ENCODE peak calls at places on chromosomes 4 and X, in four cellular contexts. W, N, Q and A are unnamed samples.

GRCh38 chr4:162274354-162274753 is 110.6 kb upstream of the FSTL5 start:
- DNase-seq in W (no peak), N (no peak), Q (peak), A (peak)

GRCh38 chr4:159160242-159160641 is 57.4 kb downstream of the RAPGEF2 start:
- DNase-seq in W (no peak), N (no peak), Q (no peak), A (no peak)

GRCh38 chr4:19832388-19832787 is 419.3 kb upstream of the SLIT2 start:
- DNase-seq in Q (no peak), N (no peak), W (peak), A (no peak)

GRCh38 chr4:189202182-189202868 is 738.3 kb upstream of the FRG1 start:
- DNase-seq in W (peak), N (no peak), Q (peak), A (peak)

GRCh38 chr4:2135083-2135482 is 76.0 kb downstream of the NAT8L start:
- DNase-seq in N (no peak), W (peak), Q (no peak), A (peak)

GRCh38 chr4:3451956-3452355 is 10.2 kb downstream of the HGFAC start:
- DNase-seq in Q (no peak), N (no peak), W (peak), A (no peak)

GRCh38 chr4:5808081-5808741 is 84.7 kb downstream of the CRMP1 start:
- DNase-seq in Q (no peak), W (peak), N (no peak), A (no peak)

GRCh38 chr4:82643994-82644730 is 82.4 kb upstream of the TMEM150C start:
- DNase-seq in Q (no peak), W (no peak), N (no peak), A (no peak)

GRCh38 chr4:128289523-128290158 is 2.0 kb upstream of the PGRMC2 start:
- DNase-seq in N (no peak), Q (no peak), W (no peak), A (no peak)

GRCh38 chr4:88573995-88574394 is 18.3 kb upstream of the HERC3 start:
- DNase-seq in W (peak), Q (no peak), N (peak), A (no peak)

DNA sequence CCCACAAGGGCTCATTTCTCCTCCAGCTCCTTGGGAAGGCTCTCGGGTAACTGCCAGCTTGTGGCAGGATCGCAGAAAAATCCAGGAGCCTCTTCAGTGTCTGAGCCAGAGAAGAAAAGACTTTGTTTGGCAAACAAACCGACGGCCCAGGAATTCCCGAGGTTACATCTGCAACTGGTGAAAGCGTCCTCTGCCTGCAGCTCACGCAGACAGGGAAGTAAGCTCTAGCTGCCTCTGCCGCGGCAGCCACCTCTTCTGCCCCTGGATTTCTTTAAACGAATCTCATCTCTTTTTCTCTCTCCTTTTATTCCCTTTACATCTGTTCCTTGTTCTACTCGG is 289 bp downstream of the DCHS2 start:
- DNase-seq in N (no peak), Q (no peak), W (peak), A (no peak)
- H3K4me3 ChIP-seq in N (no peak), Q (peak), W (no peak), A (no peak)

DNA sequence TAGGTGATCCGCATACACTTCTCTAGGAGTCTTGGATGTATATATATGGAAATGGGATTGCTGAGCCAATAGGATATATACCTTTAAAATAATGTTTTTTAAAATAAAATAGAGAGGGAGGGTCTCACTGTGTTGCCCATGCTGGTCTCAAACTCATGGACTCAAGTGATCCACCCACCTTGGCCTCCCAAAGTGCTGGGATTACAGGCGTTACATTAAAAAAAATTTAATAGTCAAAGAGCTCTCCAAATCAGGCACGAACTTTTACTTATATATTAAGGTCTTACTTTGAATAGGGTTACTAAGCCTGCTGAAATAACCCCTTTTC is 109.0 kb downstream of the GNL3L start:
- DNase-seq in W (no peak), Q (no peak), N (no peak), A (no peak)
- H3K4me3 ChIP-seq in W (no peak), Q (peak), N (no peak), A (peak)

DNA sequence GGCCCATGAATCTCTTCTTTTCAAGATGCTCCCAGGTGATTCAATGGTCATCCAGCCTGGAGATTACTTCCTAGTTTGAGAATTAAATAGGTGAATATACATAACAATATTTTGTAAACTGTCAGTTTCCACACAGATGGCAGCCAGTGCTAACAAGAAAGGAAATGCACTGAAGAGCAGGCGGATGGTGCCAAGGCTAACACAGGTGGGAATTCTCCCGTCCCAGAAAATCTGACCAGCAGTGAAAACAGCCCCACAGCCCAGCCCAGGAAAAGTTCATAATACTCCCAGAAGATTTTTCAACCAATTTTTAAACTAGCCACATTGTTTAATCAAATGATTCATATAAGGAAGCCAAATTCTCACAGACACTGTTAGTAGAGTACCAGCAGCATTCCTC is 387.2 kb upstream of the GATB start:
- DNase-seq in Q (no peak), W (no peak), N (no peak), A (no peak)
- H3K4me3 ChIP-seq in Q (no peak), W (no peak), N (no peak), A (no peak)

DNA sequence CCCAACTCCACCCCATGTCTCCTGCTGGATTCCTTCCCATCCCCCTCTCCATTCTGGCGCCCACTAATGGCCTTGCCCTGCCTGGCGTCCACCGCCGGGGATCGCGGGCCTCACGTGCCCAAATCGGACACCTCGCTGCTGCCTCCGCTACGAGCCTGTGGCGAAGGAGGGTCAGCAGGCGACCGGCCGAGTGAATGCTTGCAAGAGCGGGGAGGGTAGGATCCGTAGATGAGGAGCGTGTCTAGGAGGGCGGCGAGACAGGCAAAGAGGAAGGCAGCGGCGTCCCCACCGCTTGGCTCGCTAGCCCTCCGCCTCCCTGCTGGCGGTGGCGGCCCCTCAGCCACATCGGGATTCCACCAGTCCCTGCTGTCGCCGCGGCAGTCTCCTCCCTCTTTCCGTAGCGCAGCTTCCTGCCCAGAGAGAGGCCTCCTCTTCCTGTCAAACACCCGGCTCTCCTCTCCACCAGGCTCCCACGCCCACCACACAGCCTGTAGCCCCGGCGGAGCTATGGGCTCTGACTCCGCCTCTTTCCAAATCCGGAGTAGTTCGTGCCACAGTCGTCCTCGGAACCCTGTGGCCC is at the start of gene SPIN2B:
- DNase-seq in N (peak), W (peak), Q (peak), A (peak)
- H3K4me3 ChIP-seq in N (peak), W (peak), Q (peak), A (peak)

GRCh38 chr4:152356428-152357034 is 179.4 kb downstream of the FBXW7 start:
- DNase-seq in W (peak), Q (no peak), N (peak), A (no peak)

GRCh38 chr4:152348670-152349069 is 187.2 kb downstream of the FBXW7 start:
- DNase-seq in N (no peak), Q (no peak), W (peak), A (no peak)

GRCh38 chr4:152351080-152351479 is 184.8 kb downstream of the FBXW7 start:
- DNase-seq in W (no peak), N (no peak), Q (no peak), A (no peak)

GRCh38 chr4:152352215-152352614 is 183.7 kb downstream of the FBXW7 start:
- DNase-seq in N (no peak), W (no peak), Q (no peak), A (no peak)

GRCh38 chr4:152352645-152353116 is 183.2 kb downstream of the FBXW7 start:
- DNase-seq in N (peak), Q (no peak), W (peak), A (peak)
- H3K4me3 ChIP-seq in N (no peak), Q (peak), W (no peak), A (peak)

GRCh38 chr4:704971-705277 is 708 bp upstream of the PCGF3 start:
- DNase-seq in N (no peak), W (no peak), Q (no peak), A (no peak)
- H3K4me3 ChIP-seq in N (no peak), W (no peak), Q (peak), A (peak)

GRCh38 chr4:10276152-10276551 is 159.6 kb upstream of the WDR1 start:
- DNase-seq in W (no peak), N (no peak), Q (no peak), A (no peak)

GRCh38 chr4:10278071-10278470 is 161.5 kb upstream of the WDR1 start:
- DNase-seq in N (no peak), Q (no peak), W (no peak), A (no peak)

GRCh38 chr4:10281996-10282395 is 165.4 kb upstream of the WDR1 start:
- DNase-seq in Q (no peak), N (no peak), W (no peak), A (no peak)

GRCh38 chr4:10275696-10276095 is 159.1 kb upstream of the WDR1 start:
- DNase-seq in W (no peak), N (no peak), Q (no peak), A (no peak)

DNA sequence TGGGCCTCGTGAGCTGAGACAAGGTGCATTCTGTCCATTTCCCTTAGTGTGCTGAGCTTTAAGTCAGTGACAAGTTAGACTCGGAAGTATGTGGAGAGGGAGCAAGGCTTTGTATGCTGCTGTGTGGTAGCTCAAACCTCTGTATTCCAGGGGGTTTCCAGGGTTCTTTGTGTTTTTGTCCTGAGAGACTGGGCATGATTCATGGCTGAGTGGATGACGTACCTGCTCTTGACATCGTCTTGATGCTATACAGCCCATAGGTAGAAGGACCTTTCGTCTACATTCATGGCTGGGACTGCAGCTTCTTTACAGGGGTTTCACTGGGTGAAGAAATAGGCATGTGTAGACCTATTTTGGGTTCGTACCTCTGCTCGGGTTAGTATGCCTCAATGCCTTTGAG is 162.7 kb upstream of the WDR1 start:
- DNase-seq in Q (no peak), W (no peak), N (no peak), A (no peak)
- H3K4me3 ChIP-seq in Q (no peak), W (no peak), N (no peak), A (no peak)

DNA sequence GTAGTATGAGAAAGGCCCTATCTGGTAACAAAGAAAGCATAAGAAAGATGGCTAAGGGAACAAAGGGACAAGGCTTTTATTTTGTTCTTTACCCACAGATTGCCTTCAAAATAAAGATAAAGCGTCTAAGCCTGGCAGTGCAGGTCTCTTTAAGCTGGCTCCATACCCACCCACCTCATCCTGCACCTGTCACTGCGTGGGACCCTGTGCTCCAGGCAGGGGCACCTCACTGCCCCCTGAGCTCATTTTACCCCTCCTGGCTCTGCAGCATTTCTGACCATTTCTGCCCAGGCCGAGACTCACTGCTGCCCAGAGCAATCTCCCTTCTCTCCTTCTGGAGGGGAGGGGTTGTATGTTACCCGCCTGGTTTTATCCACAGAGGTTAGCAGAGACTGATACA is 1.7 kb upstream of the CYP4V2 start:
- DNase-seq in Q (no peak), N (no peak), W (no peak), A (no peak)
- H3K4me3 ChIP-seq in Q (no peak), N (no peak), W (no peak), A (peak)

GRCh38 chrX:13272426-13272825 is 47.4 kb downstream of the ATXN3L start:
- DNase-seq in Q (no peak), W (no peak), N (peak), A (no peak)
- H3K4me3 ChIP-seq in Q (no peak), W (no peak), N (no peak), A (no peak)

GRCh38 chr4:121764702-121765367 is at the start of gene SMIM43:
- DNase-seq in Q (no peak), N (no peak), W (peak), A (no peak)
- H3K4me3 ChIP-seq in Q (peak), N (peak), W (peak), A (no peak)